ENCODE peak calls at places on chromosomes 11 and 22, in four cellular contexts. S, T, R and J are unnamed samples.

GRCh38 chr22:35630387-35630793 is 13.3 kb upstream of the MB start:
- DNase-seq in S (no peak), T (no peak), R (no peak), J (no peak)

GRCh38 chr11:79768343-79768742 is 327.5 kb upstream of the TENM4 start:
- DNase-seq in S (no peak), T (no peak), R (no peak), J (no peak)

GRCh38 chr11:71485063-71485399 is 32.0 kb downstream of the NADSYN1 start:
- DNase-seq in S (no peak), T (no peak), R (no peak), J (no peak)

GRCh38 chr22:36022162-36022561 is 6.5 kb downstream of the RBFOX2 start:
- DNase-seq in S (peak), T (no peak), R (no peak), J (no peak)

GRCh38 chr11:8794677-8795103 is 112.1 kb downstream of the RPL27A start:
- DNase-seq in S (no peak), T (no peak), R (no peak), J (peak)

GRCh38 chr11:15580056-15580774 is 465.5 kb downstream of the INSC start:
- DNase-seq in S (no peak), T (no peak), R (no peak), J (no peak)

GRCh38 chr22:19292262-19293230 is 1.0 kb upstream of the CLTCL1 start:
- DNase-seq in S (peak), T (no peak), R (no peak), J (no peak)

GRCh38 chr11:285021-285893 is 3.7 kb upstream of the PGGHG start:
- DNase-seq in S (no peak), T (no peak), R (no peak), J (no peak)

GRCh38 chr11:104625246-104625645 is 273.0 kb downstream of the CASP12 start:
- DNase-seq in S (peak), T (no peak), R (no peak), J (no peak)

GRCh38 chr11:121257976-121258375 is 34.6 kb upstream of the SC5D start:
- DNase-seq in S (no peak), T (no peak), R (no peak), J (no peak)

GRCh38 chr11:113974741-113975470 is at the start of gene HTR3A:
- DNase-seq in S (no peak), T (no peak), R (no peak), J (peak)

GRCh38 chr22:26812731-26813130 is 155.3 kb downstream of the MIAT start:
- DNase-seq in S (no peak), T (no peak), R (no peak), J (no peak)

GRCh38 chr11:109421981-109422590 is at the start of gene C11orf87:
- DNase-seq in S (no peak), T (peak), R (no peak), J (no peak)

GRCh38 chr11:6204708-6205107 is 649 bp upstream of the C11orf42 start:
- DNase-seq in S (peak), T (no peak), R (no peak), J (no peak)

GRCh38 chr22:42743501-42743991 is 22.9 kb upstream of the A4GALT start:
- DNase-seq in S (peak), T (no peak), R (no peak), J (no peak)

GRCh38 chr22:49948116-49948515 is 12.5 kb upstream of the PIM3 start:
- DNase-seq in S (no peak), T (no peak), R (no peak), J (no peak)

GRCh38 chr22:50310209-50310722 is 2.8 kb upstream of the PLXNB2 start:
- DNase-seq in S (no peak), T (no peak), R (no peak), J (no peak)

GRCh38 chr11:114606003-114606801 is 10.6 kb upstream of the NXPE4 start:
- DNase-seq in S (no peak), T (no peak), R (no peak), J (no peak)

GRCh38 chr22:30290679-30291333 is 1.5 kb upstream of the CASTOR1 start:
- DNase-seq in S (no peak), T (peak), R (peak), J (no peak)

GRCh38 chr22:20439556-20439927 is 1.9 kb upstream of the SCARF2 start:
- DNase-seq in S (no peak), T (no peak), R (no peak), J (no peak)